ENCODE peak calls at places on chromosomes 16 and 17, in four cellular contexts. One of them, this sample, is unnamed.

GRCh38 chr16:89633064-89633631 is 19.7 kb downstream of the DPEP1 start:
- DNase-seq in K562: no peak
- DNase-seq in HepG2: no peak
- DNase-seq in GM12878: no peak
- DNase-seq in this sample: no peak

GRCh38 chr17:27807567-27808470 is 7.5 kb upstream of the NOS2 start:
- DNase-seq in K562: peak; percentile 19
- DNase-seq in HepG2: no peak
- DNase-seq in GM12878: peak; percentile 83
- DNase-seq in this sample: no peak

GRCh38 chr17:66985838-66986237 is 21.3 kb downstream of the CACNG4 start:
- DNase-seq in K562: no peak
- DNase-seq in HepG2: no peak
- DNase-seq in GM12878: no peak
- DNase-seq in this sample: no peak

GRCh38 chr17:6269474-6269873 is 165.4 kb downstream of the AIPL1 start:
- DNase-seq in K562: peak; percentile 27
- DNase-seq in HepG2: no peak
- DNase-seq in GM12878: no peak
- DNase-seq in this sample: peak; percentile 74

GRCh38 chr16:17369441-17369951 is 101.3 kb downstream of the XYLT1 start:
- DNase-seq in K562: no peak
- DNase-seq in HepG2: no peak
- DNase-seq in GM12878: peak; percentile 53
- DNase-seq in this sample: no peak

GRCh38 chr16:77789085-77789611 is 784 bp downstream of the VAT1L start:
- DNase-seq in K562: no peak
- DNase-seq in HepG2: no peak
- DNase-seq in GM12878: no peak
- DNase-seq in this sample: peak; percentile 17

GRCh38 chr16:72877374-72878028 is 170.4 kb downstream of the ZFHX3 start:
- DNase-seq in K562: no peak
- DNase-seq in HepG2: peak; percentile 99
- DNase-seq in GM12878: no peak
- DNase-seq in this sample: no peak

GRCh38 chr17:45824475-45824874 is 20.2 kb upstream of the SPPL2C start:
- DNase-seq in K562: no peak
- DNase-seq in HepG2: no peak
- DNase-seq in GM12878: no peak
- DNase-seq in this sample: peak; percentile 34

GRCh38 chr16:2964416-2965223 is 545 bp downstream of the KREMEN2 start:
- DNase-seq in K562: peak; percentile 92
- DNase-seq in HepG2: peak; percentile 74
- DNase-seq in GM12878: no peak
- DNase-seq in this sample: peak; percentile 98

GRCh38 chr16:58086381-58087208 is 42.6 kb downstream of the CFAP20 start:
- DNase-seq in K562: no peak
- DNase-seq in HepG2: no peak
- DNase-seq in GM12878: no peak
- DNase-seq in this sample: no peak

GRCh38 chr17:70976447-70976846 is 807.1 kb downstream of the KCNJ2 start:
- DNase-seq in K562: no peak
- DNase-seq in HepG2: no peak
- DNase-seq in GM12878: no peak
- DNase-seq in this sample: no peak

GRCh38 chr17:18040287-18040858 is 1.2 kb downstream of the GID4 start:
- DNase-seq in K562: peak; percentile 23
- DNase-seq in HepG2: no peak
- DNase-seq in GM12878: no peak
- DNase-seq in this sample: no peak

GRCh38 chr16:55207679-55208294 is 116.2 kb upstream of the IRX6 start:
- DNase-seq in K562: no peak
- DNase-seq in HepG2: no peak
- DNase-seq in GM12878: no peak
- DNase-seq in this sample: peak; percentile 12

GRCh38 chr16:1331712-1332617 is 1.5 kb upstream of the BAIAP3 start:
- DNase-seq in K562: peak; percentile 91
- DNase-seq in HepG2: peak; percentile 92
- DNase-seq in GM12878: peak; percentile 39
- DNase-seq in this sample: peak; percentile 93

GRCh38 chr16:17511340-17511739 is 40.6 kb upstream of the XYLT1 start:
- DNase-seq in K562: no peak
- DNase-seq in HepG2: no peak
- DNase-seq in GM12878: no peak
- DNase-seq in this sample: no peak

GRCh38 chr16:10729649-10730048 is 14.0 kb upstream of the NUBP1 start:
- DNase-seq in K562: no peak
- DNase-seq in HepG2: no peak
- DNase-seq in GM12878: no peak
- DNase-seq in this sample: no peak

GRCh38 chr17:54307326-54307725 is 484.6 kb downstream of the KIF2B start:
- DNase-seq in K562: no peak
- DNase-seq in HepG2: no peak
- DNase-seq in GM12878: no peak
- DNase-seq in this sample: no peak

GRCh38 chr17:6910987-6911603 is 79.6 kb upstream of the TEKT1 start:
- DNase-seq in K562: peak; percentile 46
- DNase-seq in HepG2: peak; percentile 23
- DNase-seq in GM12878: no peak
- DNase-seq in this sample: no peak

GRCh38 chr17:43949777-43950176 is 4.0 kb downstream of the PYY start:
- DNase-seq in K562: no peak
- DNase-seq in HepG2: no peak
- DNase-seq in GM12878: no peak
- DNase-seq in this sample: no peak

GRCh38 chr16:27625050-27625697 is 75.2 kb downstream of the KATNIP start:
- DNase-seq in K562: no peak
- DNase-seq in HepG2: peak; percentile 88
- DNase-seq in GM12878: no peak
- DNase-seq in this sample: no peak

GRCh38 chr16:2143874-2144485 is 4.4 kb upstream of the RAB26 start:
- DNase-seq in K562: no peak
- DNase-seq in HepG2: no peak
- DNase-seq in GM12878: no peak
- DNase-seq in this sample: no peak

GRCh38 chr17:3916825-3917224 is 560 bp upstream of the P2RX1 start:
- DNase-seq in K562: no peak
- DNase-seq in HepG2: no peak
- DNase-seq in GM12878: no peak
- DNase-seq in this sample: no peak

GRCh38 chr17:28999216-28999615 is 6.6 kb downstream of the SEZ6 start:
- DNase-seq in K562: no peak
- DNase-seq in HepG2: no peak
- DNase-seq in GM12878: no peak
- DNase-seq in this sample: no peak

GRCh38 chr16:11251525-11252481 is 4.2 kb downstream of the SOCS1 start:
- DNase-seq in K562: peak; percentile 66
- DNase-seq in HepG2: no peak
- DNase-seq in GM12878: no peak
- DNase-seq in this sample: no peak

GRCh38 chr16:14434860-14435259 is 195.2 kb downstream of the PARN start:
- DNase-seq in K562: no peak
- DNase-seq in HepG2: no peak
- DNase-seq in GM12878: no peak
- DNase-seq in this sample: no peak
- TF ChIP-seq TCF7 in K562: no peak
- TF ChIP-seq TCF7 in HepG2: no peak
- TF ChIP-seq TCF7 in GM12878: no peak
- TF ChIP-seq TCF7 in this sample: no peak

GRCh38 chr16:25052161-25052511 is 37.0 kb upstream of the ARHGAP17 start:
- DNase-seq in K562: no peak
- DNase-seq in HepG2: no peak
- DNase-seq in GM12878: no peak
- DNase-seq in this sample: no peak

GRCh38 chr16:25048146-25048618 is 33.0 kb upstream of the ARHGAP17 start:
- DNase-seq in K562: no peak
- DNase-seq in HepG2: no peak
- DNase-seq in GM12878: no peak
- DNase-seq in this sample: no peak

GRCh38 chr16:25045696-25046381 is 30.7 kb upstream of the ARHGAP17 start:
- DNase-seq in K562: peak; percentile 74
- DNase-seq in HepG2: no peak
- DNase-seq in GM12878: no peak
- DNase-seq in this sample: no peak

GRCh38 chr16:25052530-25052929 is 37.4 kb upstream of the ARHGAP17 start:
- DNase-seq in K562: no peak
- DNase-seq in HepG2: no peak
- DNase-seq in GM12878: no peak
- DNase-seq in this sample: no peak

GRCh38 chr16:25051446-25052160 is 36.4 kb upstream of the ARHGAP17 start:
- DNase-seq in K562: no peak
- DNase-seq in HepG2: no peak
- DNase-seq in GM12878: no peak
- DNase-seq in this sample: no peak
- TF ChIP-seq ESRRA in K562: no peak
- TF ChIP-seq ESRRA in HepG2: no peak
- TF ChIP-seq ESRRA in GM12878: no peak
- TF ChIP-seq ESRRA in this sample: no peak

GRCh38 chr17:63450551-63450950 is 4.4 kb upstream of the CYB561 start:
- DNase-seq in K562: no peak
- DNase-seq in HepG2: no peak
- DNase-seq in GM12878: no peak
- DNase-seq in this sample: no peak
- TF ChIP-seq TCF7 in K562: no peak
- TF ChIP-seq TCF7 in HepG2: no peak
- TF ChIP-seq TCF7 in GM12878: no peak
- TF ChIP-seq TCF7 in this sample: no peak

DNA sequence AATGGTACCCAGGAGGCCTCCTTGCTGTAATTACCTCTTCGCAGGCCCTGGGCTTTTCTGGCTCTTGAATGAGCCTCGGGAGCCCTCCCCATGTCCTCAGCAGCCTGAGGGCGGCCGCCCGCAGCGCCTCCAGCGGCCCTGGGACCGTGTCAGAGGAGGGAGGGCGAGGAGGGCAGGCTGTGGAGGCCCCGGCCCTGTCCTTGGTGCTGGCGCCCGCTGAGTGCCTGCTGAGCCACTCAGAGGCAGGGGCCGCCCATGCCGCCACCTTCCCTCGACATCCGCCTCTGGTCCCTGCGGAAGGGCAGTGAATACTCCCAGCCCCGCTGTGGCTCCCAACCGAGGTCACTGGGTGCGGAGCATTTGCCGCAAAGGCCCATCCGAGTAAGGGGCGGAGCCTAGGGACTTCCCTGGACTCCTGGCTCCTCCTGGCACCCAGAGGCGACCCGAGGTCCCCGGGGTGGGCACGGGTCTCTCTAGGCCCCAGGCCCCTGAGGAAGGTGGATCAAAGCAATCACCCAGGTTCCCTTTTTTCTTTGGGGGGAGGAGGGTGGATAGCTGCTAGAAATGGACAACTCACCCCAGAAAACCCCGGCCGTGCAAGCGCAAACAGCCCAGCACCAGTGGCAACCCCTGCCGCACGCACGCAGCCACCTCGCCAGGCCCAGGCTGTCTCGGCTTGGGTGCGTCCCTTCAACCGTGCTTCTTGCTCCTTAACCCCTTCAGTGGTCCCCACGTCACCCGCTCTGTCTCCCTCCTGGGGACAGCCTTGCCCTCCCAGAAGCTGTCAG is 2.7 kb downstream of the RBFOX3 start:
- DNase-seq in K562: peak; percentile 34
- DNase-seq in HepG2: no peak
- DNase-seq in GM12878: no peak
- DNase-seq in this sample: peak; percentile 79
- TF ChIP-seq ESRRA in K562: no peak
- TF ChIP-seq ESRRA in HepG2: no peak
- TF ChIP-seq ESRRA in GM12878: no peak
- TF ChIP-seq ESRRA in this sample: peak; percentile 75

GRCh38 chr17:80084773-80085172 is 16.6 kb upstream of the GAA start:
- DNase-seq in K562: no peak
- DNase-seq in HepG2: no peak
- DNase-seq in GM12878: no peak
- DNase-seq in this sample: no peak
- TF ChIP-seq TCF7 in K562: no peak
- TF ChIP-seq TCF7 in HepG2: no peak
- TF ChIP-seq TCF7 in GM12878: no peak
- TF ChIP-seq TCF7 in this sample: no peak

DNA sequence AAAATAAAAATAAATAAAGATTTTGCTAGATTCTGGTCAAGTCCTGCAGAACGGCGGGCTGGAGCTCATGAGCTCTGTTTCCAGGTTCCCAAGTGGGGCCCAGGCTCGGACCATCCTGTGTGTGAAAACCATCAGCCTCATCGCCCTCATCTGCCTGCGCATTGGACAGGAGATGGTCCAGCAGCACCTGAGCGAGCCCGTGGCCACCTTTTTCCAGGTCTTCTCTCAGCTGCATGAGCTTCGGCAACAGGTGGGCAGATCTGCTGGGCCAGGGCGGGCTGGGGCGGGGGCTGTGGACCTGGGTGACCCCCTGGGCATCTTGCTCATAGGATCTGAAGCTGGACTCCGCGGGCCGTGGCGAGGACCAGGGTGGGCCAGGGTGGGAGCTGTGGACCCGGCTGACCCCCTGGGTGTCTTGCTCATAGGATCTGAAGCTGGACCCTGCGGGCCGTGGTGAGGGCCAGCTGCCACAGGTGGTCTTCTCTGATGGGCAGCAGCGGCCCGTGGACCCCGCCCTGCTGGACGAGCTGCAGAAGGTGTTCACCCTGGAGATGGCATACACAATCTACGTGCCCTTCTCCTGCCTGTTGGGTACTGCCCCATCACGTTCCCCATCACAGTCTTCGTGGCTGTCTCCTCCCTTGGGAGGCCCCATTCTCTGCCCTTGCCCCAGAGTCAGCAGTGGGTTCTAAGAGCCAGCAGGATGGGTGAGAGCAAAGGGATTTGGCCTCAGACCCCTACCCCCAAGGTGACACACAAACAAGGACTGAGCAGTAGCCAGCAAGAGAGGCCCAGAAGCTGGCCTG is 7.9 kb downstream of the WDR81 start:
- DNase-seq in K562: no peak
- DNase-seq in HepG2: no peak
- DNase-seq in GM12878: no peak
- DNase-seq in this sample: no peak
- TF ChIP-seq ESRRA in K562: no peak
- TF ChIP-seq ESRRA in HepG2: no peak
- TF ChIP-seq ESRRA in GM12878: no peak
- TF ChIP-seq ESRRA in this sample: no peak

GRCh38 chr17:42266918-42267766 is 9.0 kb downstream of the STAT5B start:
- DNase-seq in K562: peak; percentile 91
- DNase-seq in HepG2: no peak
- DNase-seq in GM12878: no peak
- DNase-seq in this sample: no peak
- TF ChIP-seq TCF7 in K562: no peak
- TF ChIP-seq TCF7 in HepG2: no peak
- TF ChIP-seq TCF7 in GM12878: no peak
- TF ChIP-seq TCF7 in this sample: no peak

This sample was measured in WTC11.